ENCODE peak calls at places on chromosomes 7 and 10, in four cellular contexts. M is GM23338, U is AG04450, D is esophagus squamous epithelium. C is an unnamed sample.

GRCh38 chr10:52066383-52066782 is 247.7 kb upstream of the DKK1 start:
- DNase-seq in M (peak), U (no peak), D (no peak), C (no peak)

GRCh38 chr7:134690016-134690415 is 43.4 kb downstream of the BPGM start:
- DNase-seq in U (peak), D (no peak), M (no peak), C (no peak)

GRCh38 chr10:13890617-13891541 is 304.1 kb downstream of the PRPF18 start:
- DNase-seq in U (no peak), M (peak), D (no peak), C (peak)

GRCh38 chr10:97428572-97428981 is 2.6 kb downstream of the PGAM1 start:
- DNase-seq in M (peak), U (no peak), D (no peak), C (peak)

GRCh38 chr7:16926283-16926682 is 44.5 kb upstream of the AGR3 start:
- DNase-seq in U (no peak), M (peak), D (no peak), C (peak)

GRCh38 chr7:6096581-6096980 is 65.4 kb downstream of the ANKRD61 start:
- DNase-seq in D (no peak), M (no peak), U (no peak), C (no peak)

GRCh38 chr10:75431180-75432111 is at the start of gene LRMDA:
- DNase-seq in D (no peak), U (no peak), M (peak), C (peak)

GRCh38 chr7:2952316-2952715 is 91.4 kb downstream of the CARD11 start:
- DNase-seq in D (no peak), U (no peak), M (no peak), C (no peak)

GRCh38 chr10:122142652-122143237 is 128.4 kb upstream of the BTBD16 start:
- DNase-seq in U (no peak), D (no peak), M (peak), C (peak)

GRCh38 chr7:55497521-55497920 is 74.8 kb downstream of the VOPP1 start:
- DNase-seq in M (no peak), U (no peak), D (no peak), C (no peak)

GRCh38 chr7:36165059-36165458 is 12.0 kb downstream of the EEPD1 start:
- DNase-seq in M (no peak), U (peak), D (no peak), C (peak)

GRCh38 chr7:95794917-95795515 is 22.7 kb downstream of the DYNC1I1 start:
- DNase-seq in D (no peak), U (no peak), M (peak), C (peak)

GRCh38 chr10:98470850-98471249 is 24.1 kb upstream of the HPS1 start:
- DNase-seq in D (no peak), U (no peak), M (no peak), C (no peak)

GRCh38 chr7:47474937-47475879 is 106.7 kb downstream of the TNS3 start:
- DNase-seq in M (peak), U (peak), D (peak), C (peak)

GRCh38 chr7:24318326-24318725 is 34.3 kb downstream of the NPY start:
- DNase-seq in D (no peak), M (peak), U (no peak), C (peak)

GRCh38 chr7:1007901-1008300 is 24.9 kb downstream of the CYP2W1 start:
- DNase-seq in D (no peak), M (no peak), U (no peak), C (peak)

GRCh38 chr10:12717981-12718707 is 283.4 kb downstream of the CCDC3 start:
- DNase-seq in M (peak), D (no peak), U (no peak), C (peak)

GRCh38 chr10:101130984-101131961 is at the start of gene TLX1:
- DNase-seq in M (peak), U (no peak), D (no peak), C (no peak)

GRCh38 chr10:76350583-76350982 is 919.2 kb downstream of the LRMDA start:
- DNase-seq in M (no peak), U (no peak), D (no peak), C (no peak)

GRCh38 chr10:100192350-100192749 is 6.5 kb upstream of the ERLIN1 start:
- DNase-seq in D (no peak), M (no peak), U (no peak), C (no peak)

GRCh38 chr7:66920256-66920655 is 769 bp upstream of the TMEM248 start:
- DNase-seq in U (no peak), D (no peak), M (no peak), C (no peak)
- H3K4me3 ChIP-seq in U (peak), D (peak), M (peak), C (peak)

GRCh38 chr7:74275401-74275881 is 13.8 kb upstream of the CLIP2 start:
- DNase-seq in M (peak), U (no peak), D (no peak), C (no peak)
- TF ChIP-seq CTCF in M (peak), U (peak), D (peak), C (peak)

GRCh38 chr7:116215550-116215949 is 5.2 kb downstream of the TES start:
- DNase-seq in U (no peak), M (no peak), D (no peak), C (no peak)

GRCh38 chr7:116218747-116219146 is 8.4 kb downstream of the TES start:
- DNase-seq in D (no peak), M (no peak), U (no peak), C (no peak)

GRCh38 chr7:116216956-116217570 is 6.7 kb downstream of the TES start:
- DNase-seq in U (no peak), M (no peak), D (no peak), C (peak)

GRCh38 chr7:116219288-116219687 is 8.9 kb downstream of the TES start:
- DNase-seq in D (no peak), M (no peak), U (no peak), C (no peak)

GRCh38 chr7:116218051-116218645 is 7.8 kb downstream of the TES start:
- DNase-seq in M (no peak), U (peak), D (no peak), C (peak)
- H3K4me3 ChIP-seq in M (no peak), U (no peak), D (no peak), C (no peak)

GRCh38 chr7:140689199-140690152 is 7.0 kb upstream of the NDUFB2 start:
- DNase-seq in M (peak), U (no peak), D (no peak), C (no peak)
- TF ChIP-seq CTCF in M (peak), U (no peak), D (no peak), C (no peak)

DNA sequence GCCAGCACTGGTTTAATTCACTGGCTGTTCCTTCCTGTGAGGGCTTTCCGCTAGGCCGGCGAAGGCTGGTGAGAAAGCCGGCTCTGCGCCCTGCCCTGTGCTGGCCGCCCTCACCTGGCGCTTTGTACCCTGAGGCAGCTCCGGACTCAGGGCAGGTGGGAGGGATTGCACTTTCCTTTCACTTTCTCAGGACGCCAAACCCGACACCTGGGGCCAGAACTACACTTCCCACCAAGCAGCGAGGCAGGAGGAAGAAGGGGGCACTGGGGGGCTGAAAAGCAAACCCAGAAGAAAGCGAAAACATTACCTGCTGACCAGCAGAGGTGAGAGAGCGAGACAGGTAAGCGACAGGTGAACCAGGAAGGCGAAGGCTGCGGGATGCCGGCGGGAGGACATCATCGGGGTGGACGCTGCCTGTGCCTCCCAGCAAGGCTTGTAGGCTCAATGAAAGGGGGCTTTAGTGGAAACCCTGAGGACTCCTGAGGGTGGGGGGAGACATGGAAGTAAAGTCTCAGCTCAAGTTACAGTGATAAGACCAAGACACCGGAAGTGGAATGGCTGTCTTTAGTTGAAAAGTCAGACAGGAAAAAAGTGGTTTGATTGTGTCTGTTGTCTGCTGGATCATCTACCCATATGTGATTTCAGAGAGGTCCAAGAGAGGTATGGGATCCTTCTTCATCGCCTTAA is at the start of gene RAB19:
- DNase-seq in U (no peak), D (no peak), M (peak), C (peak)
- H3K4me3 ChIP-seq in U (peak), D (peak), M (peak), C (peak)

GRCh38 chr10:18594574-18595156 is 56.7 kb downstream of the NSUN6 start:
- DNase-seq in D (no peak), U (no peak), M (peak), C (peak)
- TF ChIP-seq CTCF in D (no peak), U (peak), M (peak), C (peak)

GRCh38 chr7:90211391-90212148 is at the start of gene STEAP2:
- DNase-seq in M (peak), D (peak), U (peak), C (peak)

GRCh38 chr7:90216080-90216674 is 4.6 kb downstream of the STEAP2 start:
- DNase-seq in M (peak), D (no peak), U (no peak), C (no peak)

GRCh38 chr7:90210925-90211324 is 615 bp upstream of the STEAP2 start:
- DNase-seq in M (peak), U (no peak), D (no peak), C (no peak)

GRCh38 chr7:90212149-90212495 is 582 bp downstream of the STEAP2 start:
- DNase-seq in U (no peak), D (no peak), M (peak), C (no peak)

DNA sequence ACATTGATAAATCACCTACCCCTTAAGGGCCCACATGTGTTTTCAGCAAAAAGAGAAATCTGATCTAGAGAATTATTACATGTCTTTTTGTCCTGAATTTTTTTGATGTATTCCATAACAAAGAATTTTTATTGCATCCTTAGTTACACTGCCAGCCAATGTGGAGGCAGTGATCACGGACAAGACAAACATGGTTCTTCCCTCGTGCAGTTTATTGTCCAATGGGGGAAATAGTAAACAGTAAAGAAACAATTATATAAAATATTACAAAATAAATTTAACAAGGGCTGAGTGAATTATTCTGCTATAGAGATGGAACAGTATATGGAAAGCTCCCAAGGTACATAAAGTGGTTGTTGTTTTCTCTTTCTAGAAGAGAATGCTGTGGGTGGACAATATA is 2.0 kb downstream of the STEAP2 start:
- DNase-seq in D (no peak), M (no peak), U (no peak), C (no peak)
- H3K4me3 ChIP-seq in D (no peak), M (peak), U (no peak), C (no peak)

GRCh38 chr7:94174375-94174774 is 170.2 kb upstream of the BET1 start:
- DNase-seq in U (no peak), M (no peak), D (no peak), C (no peak)

GRCh38 chr7:94173436-94173835 is 169.3 kb upstream of the BET1 start:
- DNase-seq in M (no peak), D (no peak), U (no peak), C (no peak)

GRCh38 chr7:94176694-94177200 is 172.6 kb upstream of the BET1 start:
- DNase-seq in M (no peak), U (no peak), D (no peak), C (no peak)

GRCh38 chr7:94177441-94177840 is 173.3 kb upstream of the BET1 start:
- DNase-seq in U (no peak), M (no peak), D (no peak), C (no peak)

GRCh38 chr7:94174956-94175355 is 170.8 kb upstream of the BET1 start:
- DNase-seq in M (no peak), U (no peak), D (no peak), C (no peak)
- TF ChIP-seq CTCF in M (no peak), U (no peak), D (no peak), C (no peak)

GRCh38 chr7:154929006-154929726 is 73.8 kb downstream of the PAXIP1 start:
- DNase-seq in M (no peak), D (no peak), U (no peak), C (peak)
- H3K4me3 ChIP-seq in M (no peak), D (peak), U (peak), C (peak)

C was measured in epithelial cell of esophagus.